ENCODE peak calls at places on chromosomes 11 and 22, in eight cellular contexts. P is MM.1S, I is fibroblast of mammary gland, U is bronchial epithelial cell, G is choroid plexus epithelial cell, Z is cardiac muscle cell, N is neural crest cell, H is sigmoid colon. M is an unnamed sample.
A peak's percentile ranks its signal among the peaks of the same experiment; 100 is the strongest.

GRCh38 chr11:101407324-101407723 is 176.5 kb downstream of the TRPC6 start:
- DNase-seq in P (no peak), I (peak; percentile 59), U (no peak), G (peak; percentile 5), Z (peak; percentile 14), N (no peak), H (peak; percentile 69), M (no peak)

GRCh38 chr11:67082071-67082791 is 25.6 kb downstream of the RHOD start:
- DNase-seq in P (peak; percentile 54), I (peak; percentile 12), U (no peak), G (peak; percentile 17), Z (peak; percentile 27), N (no peak), H (no peak), M (no peak)

GRCh38 chr22:23305922-23306374 is 125.6 kb downstream of the BCR start:
- DNase-seq in P (no peak), I (peak; percentile 46), U (no peak), G (peak; percentile 90), Z (peak; percentile 96), N (no peak), H (peak; percentile 90), M (peak; percentile 61)

GRCh38 chr11:10638285-10638684 is 55.3 kb downstream of the IRAG1 start:
- DNase-seq in P (no peak), I (peak; percentile 73), U (no peak), G (no peak), Z (peak; percentile 36), N (no peak), H (no peak), M (no peak)

GRCh38 chr11:61577383-61578118 is 3.3 kb downstream of the SYT7 start:
- DNase-seq in P (no peak), I (peak; percentile 33), U (no peak), G (no peak), Z (no peak), N (peak; percentile 34), H (no peak), M (no peak)

GRCh38 chr11:120303004-120303637 is 22.0 kb upstream of the TLCD5 start:
- DNase-seq in P (peak; percentile 77), I (peak; percentile 72), U (peak; percentile 77), G (peak; percentile 79), Z (peak; percentile 89), N (peak; percentile 78), H (peak; percentile 79), M (no peak)

GRCh38 chr22:28171135-28171534 is 252.1 kb upstream of the PITPNB start:
- DNase-seq in P (no peak), I (peak; percentile 18), U (no peak), G (peak; percentile 14), Z (peak; percentile 52), N (no peak), H (no peak), M (no peak)

GRCh38 chr11:117932426-117932825 is 3.2 kb upstream of the TMPRSS13 start:
- DNase-seq in P (no peak), I (no peak), U (no peak), G (no peak), Z (no peak), N (no peak), H (peak; percentile 54), M (no peak)

GRCh38 chr11:117221775-117222517 is 9.9 kb downstream of the PCSK7 start:
- DNase-seq in P (no peak), I (peak; percentile 83), U (peak; percentile 27), G (peak; percentile 62), Z (peak; percentile 85), N (no peak), H (peak; percentile 92), M (no peak)

GRCh38 chr11:97325693-97326092 is 935.9 kb downstream of the JRKL start:
- DNase-seq in P (no peak), I (no peak), U (no peak), G (no peak), Z (no peak), N (no peak), H (no peak), M (no peak)

GRCh38 chr11:131408011-131408640 is 37.7 kb downstream of the NTM start:
- DNase-seq in P (peak; percentile 79), I (peak; percentile 16), U (peak; percentile 73), G (peak; percentile 26), Z (peak; percentile 60), N (peak; percentile 47), H (no peak), M (no peak)

GRCh38 chr22:49632199-49633009 is 195.3 kb downstream of the BRD1 start:
- DNase-seq in P (no peak), I (peak; percentile 28), U (peak; percentile 4), G (peak; percentile 60), Z (peak; percentile 67), N (peak; percentile 82), H (peak; percentile 76), M (peak; percentile 83)

GRCh38 chr11:78038697-78039313 is 15.7 kb upstream of the KCTD14 start:
- DNase-seq in P (no peak), I (no peak), U (no peak), G (no peak), Z (peak; percentile 81), N (no peak), H (no peak), M (no peak)

GRCh38 chr11:7571640-7572000 is 57.8 kb downstream of the PPFIBP2 start:
- DNase-seq in P (peak; percentile 19), I (peak; percentile 70), U (peak; percentile 69), G (peak; percentile 79), Z (peak; percentile 78), N (peak; percentile 73), H (peak; percentile 73), M (no peak)

GRCh38 chr11:8092587-8093424 is 11.8 kb downstream of the TUB start:
- DNase-seq in P (peak; percentile 68), I (peak; percentile 78), U (peak; percentile 59), G (peak; percentile 82), Z (peak; percentile 80), N (peak; percentile 50), H (peak; percentile 79), M (no peak)

GRCh38 chr11:67376873-67377808 is 3.7 kb upstream of the CLCF1 start:
- DNase-seq in P (no peak), I (no peak), U (no peak), G (no peak), Z (no peak), N (no peak), H (no peak), M (no peak)

GRCh38 chr22:19495562-19496323 is 16.0 kb downstream of the CDC45 start:
- DNase-seq in P (no peak), I (peak; percentile 45), U (peak; percentile 52), G (peak; percentile 82), Z (peak; percentile 45), N (no peak), H (no peak), M (no peak)
- TF ChIP-seq CTCF in P (no peak), I (peak; percentile 20), U (peak; percentile 40), G (peak; percentile 54), Z (peak; percentile 14), N (peak; percentile 34), H (no peak), M (peak; percentile 38)

GRCh38 chr11:62791501-62792192 is at the start of gene TMEM223:
- DNase-seq in P (peak; percentile 89), I (peak; percentile 60), U (peak; percentile 65), G (peak; percentile 84), Z (peak; percentile 84), N (peak; percentile 73), H (peak; percentile 94), M (peak; percentile 88)
- TF ChIP-seq CTCF in P (no peak), I (no peak), U (peak; percentile 21), G (no peak), Z (no peak), N (peak; percentile 27), H (no peak), M (no peak)

GRCh38 chr22:44990810-44991209 is 19.0 kb downstream of the PHF21B start:
- DNase-seq in P (no peak), I (no peak), U (no peak), G (no peak), Z (no peak), N (no peak), H (no peak), M (no peak)

GRCh38 chr22:44990328-44990727 is 19.5 kb downstream of the PHF21B start:
- DNase-seq in P (no peak), I (no peak), U (no peak), G (no peak), Z (no peak), N (no peak), H (no peak), M (no peak)

GRCh38 chr22:44985906-44986527 is 23.8 kb downstream of the PHF21B start:
- DNase-seq in P (no peak), I (no peak), U (no peak), G (no peak), Z (no peak), N (no peak), H (no peak), M (no peak)

GRCh38 chr22:44991218-44991617 is 18.6 kb downstream of the PHF21B start:
- DNase-seq in P (no peak), I (no peak), U (no peak), G (no peak), Z (no peak), N (no peak), H (no peak), M (no peak)

GRCh38 chr22:44988671-44989070 is 21.1 kb downstream of the PHF21B start:
- DNase-seq in P (no peak), I (no peak), U (no peak), G (no peak), Z (no peak), N (no peak), H (no peak), M (no peak)
- TF ChIP-seq CTCF in P (peak; percentile 10), I (no peak), U (no peak), G (peak; percentile 14), Z (no peak), N (no peak), H (no peak), M (no peak)

DNA sequence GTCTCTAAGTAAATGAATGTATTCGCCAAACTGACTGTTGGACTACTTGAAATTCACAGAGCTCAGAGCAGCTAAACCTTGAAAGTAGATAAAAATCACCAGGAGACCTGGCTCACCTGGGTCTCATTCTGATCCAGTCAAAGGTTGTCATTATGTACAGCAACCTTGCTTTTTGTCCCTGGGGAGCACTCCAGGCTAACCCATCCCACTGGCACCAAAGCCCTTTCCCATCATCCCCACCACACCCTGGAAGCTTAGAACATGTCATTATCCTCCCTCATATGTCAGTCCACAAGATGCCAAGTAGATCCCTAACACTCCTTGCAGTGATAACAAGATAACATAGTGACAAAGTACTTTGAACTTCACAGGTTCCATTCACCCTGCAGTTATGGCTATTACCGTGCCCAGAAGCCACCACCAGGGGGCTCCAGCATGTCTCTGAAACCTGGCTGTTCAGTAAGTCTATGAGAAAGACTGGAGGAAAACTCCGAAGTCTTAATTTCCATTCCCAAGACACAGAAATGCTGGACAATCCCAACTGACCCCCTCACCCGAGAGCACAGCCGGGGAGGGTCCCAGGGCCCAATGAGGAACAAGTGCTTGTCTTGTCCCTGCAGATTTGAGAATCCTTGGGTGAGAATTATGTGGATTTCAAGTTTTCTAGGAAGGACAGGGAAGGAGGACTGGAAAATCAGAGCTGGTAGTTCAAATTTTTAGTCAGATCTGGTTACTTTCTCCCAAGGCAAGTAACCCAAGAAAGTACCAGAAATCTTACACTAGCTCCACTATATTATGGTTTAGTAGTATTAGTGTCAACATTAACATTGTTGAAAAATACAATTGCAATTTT is 43.0 kb upstream of the USP47 start:
- DNase-seq in P (peak; percentile 76), I (peak; percentile 77), U (peak; percentile 71), G (peak; percentile 87), Z (peak; percentile 79), N (peak; percentile 58), H (peak; percentile 92), M (no peak)
- TF ChIP-seq CTCF in P (peak; percentile 93), I (peak; percentile 96), U (peak; percentile 82), G (peak; percentile 98), Z (peak; percentile 98), N (peak; percentile 74), H (peak; percentile 79), M (peak; percentile 84)